ENCODE peak calls at places on chromosomes 2 and 18, in four cellular contexts. J is neural progenitor cell, N is endothelial cell of umbilical vein, G is fibroblast of lung. S is an unnamed sample.

GRCh38 chr2:95260028-95261023 is 13.9 kb upstream of the PROM2 start:
- DNase-seq in J (no peak), N (no peak), G (peak; percentile 63), S (peak; percentile 53)

GRCh38 chr2:14316594-14316993 is 315.9 kb upstream of the LRATD1 start:
- DNase-seq in J (no peak), N (no peak), G (no peak), S (no peak)

GRCh38 chr2:47225061-47225783 is 70.1 kb upstream of the STPG4 start:
- DNase-seq in J (no peak), N (peak; percentile 88), G (peak; percentile 96), S (no peak)

GRCh38 chr2:206105541-206105940 is 19.6 kb upstream of the INO80D start:
- DNase-seq in J (no peak), N (no peak), G (no peak), S (no peak)

GRCh38 chr2:46306988-46307655 is 9.9 kb downstream of the EPAS1 start:
- DNase-seq in J (no peak), N (no peak), G (no peak), S (peak; percentile 41)

GRCh38 chr2:231318436-231318835 is 77.1 kb upstream of the B3GNT7 start:
- DNase-seq in J (no peak), N (no peak), G (no peak), S (no peak)

GRCh38 chr18:57776354-57776753 is 26.8 kb downstream of the ATP8B1 start:
- DNase-seq in J (no peak), N (no peak), G (no peak), S (no peak)

GRCh38 chr2:209556354-209556961 is 132.6 kb downstream of the MAP2 start:
- DNase-seq in J (peak; percentile 23), N (peak; percentile 70), G (peak; percentile 70), S (peak; percentile 48)

GRCh38 chr2:218882463-218882821 is 1.8 kb downstream of the WNT10A start:
- DNase-seq in J (no peak), N (no peak), G (no peak), S (peak; percentile 88)

GRCh38 chr2:170817999-170818293 is 1.3 kb downstream of the GAD1 start:
- DNase-seq in J (peak; percentile 76), N (no peak), G (no peak), S (no peak)

GRCh38 chr2:209908511-209908910 is 93.9 kb upstream of the RPE start:
- DNase-seq in J (no peak), N (no peak), G (no peak), S (no peak)

GRCh38 chr18:13612111-13612997 is 114.0 kb downstream of the FAM210A start:
- DNase-seq in J (no peak), N (no peak), G (no peak), S (peak; percentile 75)

GRCh38 chr2:225272173-225272572 is 127.3 kb upstream of the NYAP2 start:
- DNase-seq in J (no peak), N (no peak), G (no peak), S (no peak)

GRCh38 chr18:48206887-48207286 is 202.3 kb downstream of the ZBTB7C start:
- DNase-seq in J (no peak), N (no peak), G (no peak), S (no peak)

GRCh38 chr2:100780203-100781008 is 39.5 kb upstream of the NPAS2 start:
- DNase-seq in J (no peak), N (peak; percentile 59), G (peak; percentile 15), S (no peak)

GRCh38 chr2:15584767-15585469 is 6.8 kb upstream of the DDX1 start:
- DNase-seq in J (no peak), N (no peak), G (peak; percentile 25), S (no peak)

GRCh38 chr2:37507069-37507410 is 162.6 kb downstream of the QPCT start:
- DNase-seq in J (no peak), N (no peak), G (no peak), S (no peak)

GRCh38 chr18:69495338-69495737 is 94.7 kb downstream of the DOK6 start:
- DNase-seq in J (no peak), N (no peak), G (no peak), S (no peak)
- TF ChIP-seq CTCF in J (no peak), N (no peak), G (no peak), S (no peak)

GRCh38 chr2:224211821-224212220 is 172.7 kb upstream of the SERPINE2 start:
- DNase-seq in J (no peak), N (no peak), G (peak; percentile 52), S (no peak)
- H3K4me2 ChIP-seq in J (no peak overlapping the region), N (no peak overlapping the region), G (no peak overlapping the region), S (no peak overlapping the region)

DNA sequence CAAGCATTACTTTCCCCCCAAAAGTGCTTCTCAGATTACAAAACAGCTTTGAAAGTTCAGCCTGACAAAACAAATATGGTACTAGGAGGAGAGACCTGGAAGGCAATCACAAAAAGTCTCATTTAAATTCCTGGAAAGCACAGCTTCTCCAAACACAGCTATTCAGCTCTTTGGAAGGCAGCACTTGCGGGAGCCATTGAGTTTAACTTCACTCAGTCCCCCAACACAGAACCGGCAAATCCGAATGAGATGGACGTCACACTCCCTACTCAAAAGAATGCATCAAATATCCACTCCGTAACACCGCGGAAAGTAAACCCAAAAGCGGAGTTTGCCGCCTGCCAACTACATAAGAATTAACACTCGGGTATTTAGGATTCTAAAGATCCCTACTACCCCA is 641 bp downstream of the ST6GAL2 start:
- DNase-seq in J (peak; percentile 63), N (no peak), G (peak; percentile 10), S (no peak)
- H3K27me3 ChIP-seq in J (peaks cover 62% of the 10 kb centered on the region), N (peaks cover 4% of the 10 kb centered on the region), G (peaks cover 7% of the 10 kb centered on the region), S (peaks cover 49% of the 10 kb centered on the region)

DNA sequence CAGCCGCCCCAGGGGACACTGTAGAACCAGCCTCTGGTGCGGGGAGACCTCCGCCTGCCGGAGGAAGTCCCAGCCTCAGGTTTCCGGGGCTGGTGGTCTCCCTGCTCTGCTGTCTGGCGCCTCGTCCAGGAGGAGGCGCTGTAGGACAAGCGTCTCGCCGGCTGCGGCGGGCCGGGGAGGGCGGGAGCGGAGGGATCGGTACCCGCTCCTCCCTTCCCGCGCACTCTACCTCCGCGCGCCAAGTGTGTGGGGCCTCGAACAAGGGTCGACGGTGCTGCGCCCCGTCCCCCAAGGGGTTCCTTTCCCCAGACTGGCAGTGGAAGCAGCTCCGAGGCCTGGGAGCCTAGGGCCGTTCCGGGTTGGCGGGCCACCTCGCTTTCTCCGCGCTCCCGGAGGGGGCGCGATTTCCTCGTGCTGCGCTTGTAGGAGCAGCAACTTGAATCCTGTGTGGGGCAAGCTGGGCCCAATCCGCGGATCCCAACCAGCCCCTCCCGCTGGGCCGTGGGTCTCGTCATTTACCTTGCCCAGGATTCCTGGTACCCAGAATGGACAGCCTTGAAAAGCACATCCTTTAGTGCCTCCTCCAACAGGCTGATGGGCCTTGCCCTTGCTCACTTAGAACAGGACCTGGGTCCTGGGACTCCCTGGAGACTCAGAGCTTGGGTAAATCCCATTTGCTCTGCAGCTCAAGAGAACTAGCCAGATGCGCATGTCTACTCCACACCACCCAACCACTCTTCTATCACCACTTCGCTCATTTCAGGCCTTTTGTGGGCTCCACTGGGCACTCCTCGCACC is 10.6 kb upstream of the HOXD4 start:
- DNase-seq in J (peak; percentile 93), N (peak; percentile 82), G (peak; percentile 41), S (peak; percentile 100)
- TF ChIP-seq CTCF in J (peak; percentile 82), N (peak; percentile 80), G (peak; percentile 59), S (peak; percentile 76)

GRCh38 chr18:51491678-51492372 is 294.3 kb upstream of the MEX3C start:
- DNase-seq in J (peak; percentile 8), N (no peak), G (no peak), S (no peak)

GRCh38 chr18:51486735-51487366 is 289.4 kb upstream of the MEX3C start:
- DNase-seq in J (no peak), N (no peak), G (no peak), S (no peak)

GRCh38 chr18:51490417-51490816 is 292.9 kb upstream of the MEX3C start:
- DNase-seq in J (no peak), N (no peak), G (no peak), S (no peak)

GRCh38 chr18:51490860-51491259 is 293.4 kb upstream of the MEX3C start:
- DNase-seq in J (no peak), N (no peak), G (no peak), S (no peak)
- H3K4me2 ChIP-seq in J (no peak overlapping the region), N (no peak overlapping the region), G (no peak overlapping the region), S (no peak overlapping the region)

DNA sequence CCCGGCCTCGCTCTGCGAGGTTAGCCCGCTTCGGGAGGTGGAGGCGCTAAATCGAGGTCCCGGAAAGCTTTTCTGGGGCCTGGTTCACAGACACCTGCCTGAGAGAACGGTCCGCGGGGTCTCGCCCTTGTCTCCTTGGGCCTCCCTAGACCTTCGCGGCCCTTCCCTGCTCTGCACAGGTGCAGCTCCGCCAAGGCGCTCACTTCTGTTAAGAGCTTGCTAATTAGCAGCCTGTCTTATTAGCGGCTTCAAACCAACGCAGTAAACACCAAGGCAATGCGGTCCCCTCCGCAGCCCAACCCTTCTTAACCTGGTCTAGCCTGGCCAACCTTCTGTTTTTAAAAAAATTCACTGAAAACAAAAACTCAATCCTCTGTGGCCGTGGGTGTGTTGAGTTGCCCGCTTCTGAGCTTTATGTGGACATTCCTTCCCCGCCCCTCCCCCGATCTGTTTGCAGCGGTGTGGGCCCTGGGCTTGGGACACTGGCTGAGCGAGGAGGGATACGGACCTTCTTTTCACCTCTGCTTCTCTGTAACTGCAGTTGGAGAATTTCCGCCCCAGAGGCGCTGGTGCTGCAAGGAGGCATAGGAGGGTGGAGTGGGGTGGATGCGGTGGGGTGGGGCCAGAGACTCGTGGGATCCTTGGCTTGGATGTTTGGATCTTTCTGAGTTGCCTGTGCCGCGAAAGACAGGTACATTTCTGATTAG is 3.4 kb upstream of the HOXD4 start:
- DNase-seq in J (no peak), N (no peak), G (no peak), S (no peak)
- H3K27me3 ChIP-seq in J (peaks cover 100% of the 10 kb centered on the region), N (no peaks in the 10 kb centered on the region), G (peaks cover 68% of the 10 kb centered on the region), S (no peaks in the 10 kb centered on the region)

DNA sequence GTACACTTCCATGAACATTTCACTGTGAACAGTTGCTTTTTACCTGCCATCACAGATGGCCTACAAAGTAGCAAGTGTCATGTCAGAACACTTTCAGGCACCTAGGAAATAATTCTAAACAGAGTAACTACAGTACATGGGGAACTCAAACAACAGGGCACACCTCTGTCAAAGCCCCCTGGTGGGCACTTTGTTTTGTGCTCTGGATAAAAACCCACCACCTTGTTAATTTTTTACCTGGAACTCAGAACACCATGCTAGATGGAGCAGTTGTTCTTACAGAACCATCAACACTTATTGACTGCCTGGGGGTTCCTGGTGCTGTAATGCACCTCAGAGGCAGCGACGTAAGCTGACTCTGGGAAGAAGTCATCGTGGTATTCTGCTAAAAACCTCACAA is 2.3 kb downstream of the MSL3B start:
- DNase-seq in J (peak; percentile 21), N (no peak), G (no peak), S (peak; percentile 8)
- TF ChIP-seq CTCF in J (peak; percentile 42), N (peak; percentile 16), G (peak; percentile 9), S (peak; percentile 25)

GRCh38 chr2:43340945-43341356 is 114.5 kb upstream of the ZFP36L2 start:
- DNase-seq in J (no peak), N (peak; percentile 93), G (peak; percentile 65), S (peak; percentile 74)
- H3K4me2 ChIP-seq in J (no peak overlapping the region), N (peak overlapping the region; percentile 57), G (peak overlapping the region; percentile 48), S (peak overlapping the region; percentile 55)